ENCODE peak calls at places on chromosomes 7 and 10, in four cellular contexts. S is K562, E is HL-60, J is GM12878. H is an unnamed sample.

GRCh38 chr7:55397617-55398016 is 32.5 kb downstream of the LANCL2 start:
- DNase-seq in S (no peak), E (no peak), J (no peak), H (no peak)

GRCh38 chr7:139698278-139698677 is 79.5 kb downstream of the HIPK2 start:
- DNase-seq in S (no peak), E (no peak), J (no peak), H (no peak)

GRCh38 chr10:14163374-14164125 is 167.2 kb downstream of the FRMD4A start:
- DNase-seq in S (no peak), E (no peak), J (no peak), H (no peak)

GRCh38 chr7:90824386-90825307 is 228.5 kb downstream of the CDK14 start:
- DNase-seq in S (no peak), E (no peak), J (no peak), H (no peak)

GRCh38 chr7:29976265-29976664 is 13.3 kb downstream of the SCRN1 start:
- DNase-seq in S (no peak), E (no peak), J (no peak), H (no peak)

GRCh38 chr10:20993387-20994170 is 96.5 kb upstream of the NEBL start:
- DNase-seq in S (peak; percentile 14), E (no peak), J (no peak), H (no peak)

GRCh38 chr10:16231734-16232133 is 205.1 kb upstream of the PTER start:
- DNase-seq in S (no peak), E (no peak), J (no peak), H (no peak)

GRCh38 chr7:25124485-25125136 is 449 bp downstream of the CYCS start:
- DNase-seq in S (peak; percentile 28), E (peak; percentile 3), J (no peak), H (no peak)

GRCh38 chr7:151682831-151683614 is 163.3 kb upstream of the RHEB start:
- DNase-seq in S (no peak), E (no peak), J (no peak), H (no peak)

GRCh38 chr10:60937784-60938654 is 6.0 kb downstream of the RHOBTB1 start:
- DNase-seq in S (no peak), E (no peak), J (no peak), H (no peak)
- TF ChIP-seq SPI1 in S (no peak), E (no peak), J (no peak), H (no peak)

DNA sequence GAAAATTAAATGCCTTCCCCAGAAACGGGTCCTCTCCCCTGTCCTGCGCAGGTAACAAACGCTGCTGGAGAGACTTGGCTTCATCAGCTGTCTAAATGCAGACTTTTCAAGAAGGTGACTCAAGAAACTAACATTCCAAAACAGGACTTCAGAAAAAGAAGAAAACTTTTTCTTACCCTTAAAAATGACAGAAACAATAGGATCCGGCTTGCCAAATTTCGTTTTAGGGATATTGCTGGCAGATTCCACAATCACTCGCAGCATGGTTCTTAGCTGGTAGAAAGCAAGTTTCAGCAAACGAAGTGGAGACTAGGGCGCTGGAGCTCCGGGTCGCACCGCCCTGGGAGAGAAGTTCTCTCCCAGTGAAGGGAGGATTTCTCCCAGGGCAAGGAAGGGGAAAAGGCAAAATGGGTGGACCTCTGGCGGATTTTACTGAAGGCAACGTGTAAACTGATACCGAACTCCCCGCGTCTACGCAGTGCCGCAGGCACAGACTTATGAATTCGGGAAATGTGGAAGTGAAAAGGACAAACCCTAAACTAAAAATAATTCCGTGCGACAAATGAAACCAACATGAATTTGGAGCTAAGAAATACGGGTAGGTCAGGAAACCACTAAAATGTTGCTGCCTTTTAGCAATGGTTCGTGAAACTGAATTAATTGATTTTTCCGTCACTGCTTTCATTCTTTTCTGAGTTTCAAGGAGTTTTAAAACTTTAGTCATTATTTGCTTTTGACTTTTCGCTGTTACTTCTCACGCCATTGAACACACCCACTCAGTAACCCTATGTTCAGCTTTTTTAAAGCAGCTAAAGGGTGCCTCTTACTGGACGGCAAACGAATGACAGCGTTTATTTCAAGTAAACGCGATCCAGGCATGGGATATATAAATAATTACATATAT is at the start of gene MYOF:
- DNase-seq in S (peak; percentile 49), E (peak; percentile 57), J (peak; percentile 50), H (peak; percentile 29)
- TF ChIP-seq SPI1 in S (no peak), E (peak; percentile 52), J (peak; percentile 78), H (peak; percentile 90)

GRCh38 chr10:23314835-23315239 is 29.8 kb downstream of the C10orf67 start:
- DNase-seq in S (peak; percentile 24), E (peak; percentile 27), J (peak; percentile 28), H (peak; percentile 10)
- TF ChIP-seq SPI1 in S (no peak), E (no peak), J (no peak), H (no peak)

DNA sequence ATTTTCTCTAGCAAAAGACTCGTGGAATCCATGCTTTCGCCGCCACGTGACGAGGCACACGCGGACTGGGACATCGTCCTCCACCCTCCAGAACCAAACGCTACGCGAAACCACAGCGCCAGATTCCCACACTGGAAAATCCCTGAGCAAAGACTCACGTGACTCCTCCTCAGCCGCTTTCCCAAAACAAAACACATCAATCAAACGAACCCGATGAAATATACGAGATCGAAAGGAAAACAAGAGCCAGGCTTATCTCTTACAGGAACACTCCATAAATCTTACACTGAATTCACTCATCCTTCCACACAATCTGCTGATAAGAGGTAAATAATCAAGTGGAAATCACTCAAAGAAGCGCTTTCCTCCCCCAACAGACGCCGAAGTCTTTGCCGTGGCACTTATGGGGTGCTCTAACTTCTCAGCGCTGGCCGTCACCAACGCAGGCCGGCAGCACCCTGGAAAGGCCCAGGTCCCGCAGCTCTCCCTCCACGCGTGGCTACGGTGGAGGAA is 23.8 kb downstream of the DIP2C start:
- DNase-seq in S (no peak), E (no peak), J (no peak), H (no peak)
- TF ChIP-seq SPI1 in S (no peak), E (no peak), J (no peak), H (no peak)

GRCh38 chr10:49371967-49372366 is 23.9 kb downstream of the DRGX start:
- DNase-seq in S (no peak), E (no peak), J (no peak), H (no peak)
- TF ChIP-seq SPI1 in S (no peak), E (no peak), J (no peak), H (no peak)

DNA sequence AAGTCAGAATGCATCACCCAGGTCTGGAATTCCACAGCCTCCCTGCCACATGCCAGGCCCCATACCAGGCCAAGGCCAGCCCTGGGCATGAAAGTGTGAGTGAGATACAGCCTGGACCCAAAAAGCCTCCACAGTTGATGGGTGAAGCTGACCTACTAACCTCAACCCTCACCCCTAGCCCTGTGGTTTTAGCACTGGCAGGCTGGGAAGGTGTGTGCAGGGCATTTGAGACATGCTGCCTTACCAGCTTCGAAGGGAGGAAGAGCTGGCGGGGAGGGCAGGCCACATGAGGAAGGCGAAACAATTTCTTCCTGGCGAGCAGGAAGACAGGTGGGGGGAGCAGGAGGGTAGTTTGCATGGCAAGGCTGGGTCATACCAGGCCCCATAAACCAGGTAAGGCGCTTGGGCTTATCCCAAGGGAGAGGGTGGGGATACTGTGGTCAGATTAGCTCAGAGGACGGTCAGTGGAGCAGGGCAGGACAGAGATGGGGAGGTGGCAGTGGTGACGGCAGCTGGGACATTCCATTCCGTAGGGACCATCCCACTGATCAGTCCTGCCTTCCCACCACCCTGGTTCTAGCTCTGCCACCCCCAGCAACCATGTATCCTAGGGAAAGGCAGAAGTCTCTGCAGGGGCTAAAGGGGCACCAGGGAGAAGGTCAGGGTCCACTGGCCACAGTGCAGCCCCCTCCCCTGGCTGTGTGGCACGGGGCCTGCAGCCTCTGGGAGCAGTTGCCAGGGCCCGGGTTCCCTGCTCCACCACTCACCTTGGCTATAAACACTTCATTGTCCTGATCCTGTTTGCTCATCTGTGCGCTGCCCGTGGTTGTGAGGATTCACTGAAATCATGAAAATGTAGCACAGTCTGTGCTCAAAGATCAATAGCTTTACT is 155.8 kb downstream of the NRF1 start:
- DNase-seq in S (no peak), E (no peak), J (no peak), H (no peak)
- TF ChIP-seq SPI1 in S (no peak), E (no peak), J (no peak), H (no peak)

GRCh38 chr10:129546106-129546505 is 79.1 kb downstream of the MGMT start:
- DNase-seq in S (no peak), E (no peak), J (no peak), H (no peak)

GRCh38 chr10:129544205-129545202 is 77.5 kb downstream of the MGMT start:
- DNase-seq in S (no peak), E (no peak), J (no peak), H (no peak)

GRCh38 chr10:129542589-129542988 is 75.5 kb downstream of the MGMT start:
- DNase-seq in S (no peak), E (no peak), J (no peak), H (no peak)

GRCh38 chr10:129547583-129547982 is 80.5 kb downstream of the MGMT start:
- DNase-seq in S (no peak), E (no peak), J (no peak), H (no peak)

GRCh38 chr10:129545257-129545656 is 78.2 kb downstream of the MGMT start:
- DNase-seq in S (no peak), E (no peak), J (no peak), H (no peak)
- TF ChIP-seq SPI1 in S (no peak), E (no peak), J (no peak), H (no peak)

GRCh38 chr10:80462986-80463741 is 9.1 kb downstream of the TSPAN14 start:
- DNase-seq in S (no peak), E (no peak), J (no peak), H (no peak)

GRCh38 chr10:80463868-80464267 is 9.8 kb downstream of the TSPAN14 start:
- DNase-seq in S (no peak), E (no peak), J (no peak), H (no peak)

GRCh38 chr10:80466724-80467326 is 12.7 kb downstream of the TSPAN14 start:
- DNase-seq in S (no peak), E (no peak), J (no peak), H (no peak)

GRCh38 chr10:80465839-80466590 is 11.9 kb downstream of the TSPAN14 start:
- DNase-seq in S (no peak), E (no peak), J (no peak), H (no peak)

GRCh38 chr10:80464557-80465466 is 10.7 kb downstream of the TSPAN14 start:
- DNase-seq in S (peak; percentile 58), E (no peak), J (no peak), H (no peak)
- TF ChIP-seq SPI1 in S (no peak), E (no peak), J (no peak), H (no peak)